ENCODE peak calls at places on chromosomes 7 and 10, in four cellular contexts. One of them, this sample, is unnamed.

GRCh38 chr7:112267944-112268691 is 61.6 kb downstream of the ZNF277 start:
- DNase-seq in AG10803: no peak
- DNase-seq in left ventricle myocardium inferior: no peak
- DNase-seq in pancreas: no peak
- DNase-seq in this sample: no peak

GRCh38 chr7:28903779-28904538 is 54.2 kb downstream of the TRIL start:
- DNase-seq in AG10803: no peak
- DNase-seq in left ventricle myocardium inferior: no peak
- DNase-seq in pancreas: no peak
- DNase-seq in this sample: peak

GRCh38 chr7:132488634-132489302 is 87.5 kb downstream of the PLXNA4 start:
- DNase-seq in AG10803: peak
- DNase-seq in left ventricle myocardium inferior: no peak
- DNase-seq in pancreas: no peak
- DNase-seq in this sample: no peak

GRCh38 chr10:110498087-110498981 is 627 bp downstream of the DUSP5 start:
- DNase-seq in AG10803: peak
- DNase-seq in left ventricle myocardium inferior: peak
- DNase-seq in pancreas: peak
- DNase-seq in this sample: peak

GRCh38 chr7:159098795-159099194 is 45.9 kb downstream of the VIPR2 start:
- DNase-seq in AG10803: no peak
- DNase-seq in left ventricle myocardium inferior: no peak
- DNase-seq in pancreas: peak
- DNase-seq in this sample: no peak

GRCh38 chr7:44757311-44757710 is 8.7 kb downstream of the ZMIZ2 start:
- DNase-seq in AG10803: no peak
- DNase-seq in left ventricle myocardium inferior: peak
- DNase-seq in pancreas: no peak
- DNase-seq in this sample: no peak

GRCh38 chr7:143900230-143900766 is 1.7 kb downstream of the TCAF1 start:
- DNase-seq in AG10803: no peak
- DNase-seq in left ventricle myocardium inferior: no peak
- DNase-seq in pancreas: no peak
- DNase-seq in this sample: no peak

GRCh38 chr7:108310351-108310750 is 145.9 kb downstream of the NRCAM start:
- DNase-seq in AG10803: peak
- DNase-seq in left ventricle myocardium inferior: no peak
- DNase-seq in pancreas: no peak
- DNase-seq in this sample: peak

GRCh38 chr10:75395955-75396860 is 5.4 kb downstream of the ZNF503 start:
- DNase-seq in AG10803: peak
- DNase-seq in left ventricle myocardium inferior: peak
- DNase-seq in pancreas: peak
- DNase-seq in this sample: no peak

GRCh38 chr7:40848541-40849221 is 713.9 kb downstream of the SUGCT start:
- DNase-seq in AG10803: no peak
- DNase-seq in left ventricle myocardium inferior: no peak
- DNase-seq in pancreas: no peak
- DNase-seq in this sample: peak

GRCh38 chr10:83724471-83725241 is 414.7 kb upstream of the GHITM start:
- DNase-seq in AG10803: no peak
- DNase-seq in left ventricle myocardium inferior: no peak
- DNase-seq in pancreas: no peak
- DNase-seq in this sample: no peak

GRCh38 chr10:121862624-121863023 is 65.2 kb downstream of the ATE1 start:
- DNase-seq in AG10803: no peak
- DNase-seq in left ventricle myocardium inferior: no peak
- DNase-seq in pancreas: no peak
- DNase-seq in this sample: no peak

GRCh38 chr10:110659558-110659957 is 15.4 kb downstream of the RBM20 start:
- DNase-seq in AG10803: no peak
- DNase-seq in left ventricle myocardium inferior: no peak
- DNase-seq in pancreas: no peak
- DNase-seq in this sample: no peak

GRCh38 chr7:150739045-150739432 is 1.8 kb downstream of the GIMAP5 start:
- DNase-seq in AG10803: no peak
- DNase-seq in left ventricle myocardium inferior: no peak
- DNase-seq in pancreas: no peak
- DNase-seq in this sample: no peak

GRCh38 chr7:150735596-150736358 is 1.4 kb upstream of the GIMAP5 start:
- DNase-seq in AG10803: no peak
- DNase-seq in left ventricle myocardium inferior: no peak
- DNase-seq in pancreas: no peak
- DNase-seq in this sample: no peak

GRCh38 chr7:150736864-150737263 is 354 bp upstream of the GIMAP5 start:
- DNase-seq in AG10803: no peak
- DNase-seq in left ventricle myocardium inferior: no peak
- DNase-seq in pancreas: no peak
- DNase-seq in this sample: no peak

GRCh38 chr7:150738092-150739044 is 1.1 kb downstream of the GIMAP5 start:
- DNase-seq in AG10803: no peak
- DNase-seq in left ventricle myocardium inferior: no peak
- DNase-seq in pancreas: no peak
- DNase-seq in this sample: no peak

DNA sequence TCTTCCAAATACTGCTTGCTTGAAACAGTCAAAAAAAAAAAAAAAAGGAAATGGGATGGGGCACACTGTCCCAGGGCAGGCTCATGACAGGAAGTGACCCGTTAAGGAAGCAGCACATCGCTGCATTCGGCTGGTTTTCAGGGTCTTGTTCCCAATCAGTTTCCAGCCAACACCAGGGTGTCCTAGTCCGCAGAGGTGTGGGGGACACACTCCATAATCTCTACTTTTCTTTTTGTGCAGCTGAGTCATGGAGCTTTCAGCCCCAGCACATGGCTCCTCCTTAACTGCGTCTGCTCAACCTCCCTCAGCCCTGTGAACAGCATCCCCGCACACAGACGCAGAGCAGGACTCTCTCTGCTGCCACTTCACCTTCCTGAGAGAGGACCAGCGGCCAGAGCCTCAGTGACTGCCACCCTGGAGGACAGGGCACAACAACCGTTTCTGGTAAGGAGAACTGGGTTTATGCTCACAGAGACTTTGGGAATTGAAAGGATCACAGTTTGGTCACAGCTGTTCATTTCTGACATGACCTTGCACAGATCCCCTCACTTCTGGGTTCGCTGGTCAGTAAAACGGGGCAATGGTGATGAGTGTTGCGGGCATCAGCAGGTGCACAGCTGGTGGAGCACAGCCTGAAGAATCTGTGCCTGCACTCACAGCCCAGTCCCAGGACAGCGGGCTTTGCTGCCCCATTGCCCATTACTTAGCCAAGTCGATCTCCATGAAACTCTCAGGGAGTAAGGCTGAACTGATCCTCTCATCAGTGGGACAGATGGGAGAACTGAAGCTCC is at the start of gene GIMAP5:
- DNase-seq in AG10803: no peak
- DNase-seq in left ventricle myocardium inferior: no peak
- DNase-seq in pancreas: no peak
- DNase-seq in this sample: no peak
- H3K4me3 ChIP-seq in AG10803: no peak
- H3K4me3 ChIP-seq in left ventricle myocardium inferior: peak
- H3K4me3 ChIP-seq in pancreas: no peak
- H3K4me3 ChIP-seq in this sample: no peak

GRCh38 chr10:124792998-124793352 is 1.3 kb upstream of the EEF1AKMT2 start:
- DNase-seq in AG10803: no peak
- DNase-seq in left ventricle myocardium inferior: no peak
- DNase-seq in pancreas: no peak
- DNase-seq in this sample: no peak

DNA sequence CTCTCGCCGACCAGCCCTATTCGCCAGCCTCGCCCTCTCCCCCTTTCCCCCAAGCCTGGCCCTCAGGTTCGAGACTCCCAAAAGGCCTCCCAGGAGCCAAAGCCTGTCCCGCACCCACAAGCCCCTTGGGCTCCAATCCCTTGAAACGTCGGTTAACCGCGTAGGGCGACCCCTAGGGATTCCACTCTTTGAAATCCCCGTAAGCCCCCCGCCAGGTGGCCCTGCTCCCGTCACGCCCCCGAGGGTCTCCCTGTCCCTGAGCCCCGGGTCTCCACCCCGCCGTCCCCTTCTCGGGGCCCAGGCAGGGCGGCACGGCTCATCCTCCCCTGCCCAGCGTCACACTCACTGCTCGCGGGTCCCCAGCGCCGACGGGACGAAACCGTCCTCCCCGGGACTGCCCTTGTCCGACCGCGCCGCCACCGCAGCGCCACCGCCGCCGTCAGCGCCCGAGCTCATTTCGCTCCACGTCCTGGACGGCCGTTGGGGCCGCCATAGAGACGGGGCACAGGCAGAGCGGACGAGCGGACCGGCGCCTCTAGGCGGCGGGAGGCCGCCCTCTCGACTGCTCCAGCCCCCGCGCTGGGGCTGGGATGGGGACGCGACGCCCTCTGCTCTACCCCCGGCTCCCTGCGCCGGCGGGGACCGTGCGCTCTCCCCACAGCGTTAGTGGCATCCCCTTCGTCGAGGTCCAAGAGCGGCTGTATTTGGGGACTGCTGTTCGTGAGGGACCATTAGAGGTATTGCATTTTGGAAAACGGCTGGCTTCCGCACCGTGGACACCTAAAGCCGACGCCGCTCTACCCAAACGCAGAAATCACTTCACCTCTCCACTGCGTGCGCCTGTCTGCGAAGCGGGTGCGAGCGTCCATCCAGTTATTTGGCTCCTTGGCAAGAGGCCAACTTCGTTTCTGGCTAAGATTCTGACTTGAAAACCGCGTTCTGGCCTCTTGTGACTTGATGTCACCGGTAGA is at the start of gene EEF1AKMT2:
- DNase-seq in AG10803: peak
- DNase-seq in left ventricle myocardium inferior: peak
- DNase-seq in pancreas: peak
- DNase-seq in this sample: peak
- TF ChIP-seq CTCF in AG10803: no peak
- TF ChIP-seq CTCF in left ventricle myocardium inferior: peak
- TF ChIP-seq CTCF in pancreas: peak
- TF ChIP-seq CTCF in this sample: peak

GRCh38 chr10:127310932-127311331 is 114.5 kb upstream of the INSYN2A start:
- DNase-seq in AG10803: no peak
- DNase-seq in left ventricle myocardium inferior: no peak
- DNase-seq in pancreas: no peak
- DNase-seq in this sample: no peak

GRCh38 chr10:127308031-127308430 is 111.6 kb upstream of the INSYN2A start:
- DNase-seq in AG10803: no peak
- DNase-seq in left ventricle myocardium inferior: no peak
- DNase-seq in pancreas: no peak
- DNase-seq in this sample: no peak

GRCh38 chr10:127309609-127310008 is 113.2 kb upstream of the INSYN2A start:
- DNase-seq in AG10803: peak
- DNase-seq in left ventricle myocardium inferior: no peak
- DNase-seq in pancreas: no peak
- DNase-seq in this sample: peak

GRCh38 chr10:127307338-127307737 is 110.9 kb upstream of the INSYN2A start:
- DNase-seq in AG10803: no peak
- DNase-seq in left ventricle myocardium inferior: no peak
- DNase-seq in pancreas: no peak
- DNase-seq in this sample: no peak

DNA sequence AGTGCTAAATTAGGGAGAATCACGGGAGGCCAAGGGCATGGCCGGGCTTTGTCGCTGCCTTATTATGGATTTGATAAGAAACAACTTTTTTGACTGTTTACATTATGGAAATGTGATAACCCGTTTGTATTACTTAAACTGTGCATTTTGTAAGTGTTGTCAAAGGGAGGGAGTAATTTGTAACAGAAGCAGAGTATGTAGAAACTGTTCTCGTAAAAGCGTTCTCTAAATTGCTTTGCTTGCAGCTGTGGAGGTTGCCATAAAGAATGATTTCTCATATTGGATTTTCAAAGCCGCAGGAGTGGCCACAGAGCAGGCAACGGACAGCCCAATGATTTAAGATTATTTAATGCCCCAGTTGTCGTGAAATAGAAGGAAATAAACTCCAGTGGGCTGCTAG is 114.0 kb upstream of the INSYN2A start:
- DNase-seq in AG10803: no peak
- DNase-seq in left ventricle myocardium inferior: no peak
- DNase-seq in pancreas: no peak
- DNase-seq in this sample: peak
- H3K4me3 ChIP-seq in AG10803: no peak
- H3K4me3 ChIP-seq in left ventricle myocardium inferior: no peak
- H3K4me3 ChIP-seq in pancreas: no peak
- H3K4me3 ChIP-seq in this sample: no peak

GRCh38 chr7:128835790-128836641 is 5.8 kb downstream of the FLNC start:
- DNase-seq in AG10803: peak
- DNase-seq in left ventricle myocardium inferior: no peak
- DNase-seq in pancreas: no peak
- DNase-seq in this sample: no peak
- TF ChIP-seq CTCF in AG10803: no peak
- TF ChIP-seq CTCF in left ventricle myocardium inferior: no peak
- TF ChIP-seq CTCF in pancreas: no peak
- TF ChIP-seq CTCF in this sample: no peak

GRCh38 chr10:50541317-50541716 is 82.4 kb downstream of the SGMS1 start:
- DNase-seq in AG10803: no peak
- DNase-seq in left ventricle myocardium inferior: no peak
- DNase-seq in pancreas: no peak
- DNase-seq in this sample: no peak
- H3K4me3 ChIP-seq in AG10803: no peak
- H3K4me3 ChIP-seq in left ventricle myocardium inferior: no peak
- H3K4me3 ChIP-seq in pancreas: no peak
- H3K4me3 ChIP-seq in this sample: no peak

GRCh38 chr7:100466830-100467605 is 3.0 kb upstream of the SPACDR start:
- DNase-seq in AG10803: no peak
- DNase-seq in left ventricle myocardium inferior: no peak
- DNase-seq in pancreas: no peak
- DNase-seq in this sample: no peak

GRCh38 chr7:100464791-100465190 is 731 bp upstream of the SPACDR start:
- DNase-seq in AG10803: no peak
- DNase-seq in left ventricle myocardium inferior: no peak
- DNase-seq in pancreas: no peak
- DNase-seq in this sample: no peak

GRCh38 chr7:100464210-100464660 is at the start of gene SPACDR:
- DNase-seq in AG10803: no peak
- DNase-seq in left ventricle myocardium inferior: no peak
- DNase-seq in pancreas: no peak
- DNase-seq in this sample: no peak

GRCh38 chr7:100465299-100465698 is 1.2 kb upstream of the SPACDR start:
- DNase-seq in AG10803: peak
- DNase-seq in left ventricle myocardium inferior: no peak
- DNase-seq in pancreas: no peak
- DNase-seq in this sample: no peak

DNA sequence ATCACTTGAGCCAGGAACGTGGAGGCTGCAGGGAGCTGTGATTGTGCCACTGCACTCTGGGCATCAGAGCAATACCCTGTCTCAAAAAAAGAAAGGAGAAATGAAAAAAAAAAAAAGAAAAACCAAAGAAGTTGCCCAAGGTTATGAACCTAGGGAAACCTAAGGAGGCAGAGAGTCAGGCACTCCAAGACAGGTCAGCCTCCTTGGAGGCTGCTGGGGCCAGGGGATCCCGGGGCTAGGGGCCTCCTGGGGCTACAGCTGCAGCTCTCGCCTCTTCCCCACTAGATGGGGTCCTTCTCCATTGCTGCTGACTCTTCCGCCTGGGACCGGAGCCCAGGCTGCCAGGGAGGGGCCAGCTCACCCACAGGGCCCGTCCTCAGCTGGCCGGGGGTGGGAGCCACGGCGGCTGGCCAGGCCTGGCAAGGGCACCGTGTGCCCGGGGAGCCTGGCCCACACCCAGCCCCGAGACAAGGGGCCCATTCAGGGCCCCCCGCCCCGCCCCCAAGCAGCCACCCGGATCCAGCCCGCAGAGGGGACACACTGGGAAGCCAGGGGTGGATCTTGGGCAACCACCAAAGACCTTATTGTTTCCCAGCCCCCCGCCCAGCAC is 1.7 kb upstream of the SPACDR start:
- DNase-seq in AG10803: peak
- DNase-seq in left ventricle myocardium inferior: peak
- DNase-seq in pancreas: peak
- DNase-seq in this sample: peak
- TF ChIP-seq CTCF in AG10803: peak
- TF ChIP-seq CTCF in left ventricle myocardium inferior: peak
- TF ChIP-seq CTCF in pancreas: peak
- TF ChIP-seq CTCF in this sample: peak

This sample was measured in fibroblast of villous mesenchyme.